ENCODE peak calls at places on chromosome 15, in six cellular contexts. One of them, this sample, is unnamed.

GRCh38 chr15:94177112-94177511 is 54.2 kb upstream of the MCTP2 start:
- DNase-seq in tibial nerve: no peak
- DNase-seq in stimulated activated naive B cell treated with anti-CD40 and anti-IgM and Interleukin-4, amounts not matched to agents 10 μg/mL and 1 μg/mL and 100 μg/mL, for 72 hours: no peak
- DNase-seq in foreskin fibroblast: peak
- DNase-seq in AG08396: no peak
- DNase-seq in thyroid gland: no peak
- DNase-seq in this sample: peak

GRCh38 chr15:57591822-57592367 is at the start of gene MYZAP:
- DNase-seq in stimulated activated naive B cell treated with anti-CD40 and anti-IgM and Interleukin-4, amounts not matched to agents 10 μg/mL and 1 μg/mL and 100 μg/mL, for 72 hours: peak
- DNase-seq in foreskin fibroblast: peak
- DNase-seq in tibial nerve: no peak
- DNase-seq in thyroid gland: peak
- DNase-seq in AG08396: peak
- DNase-seq in this sample: peak

GRCh38 chr15:89197503-89197971 is 23.8 kb downstream of the RLBP1 start:
- DNase-seq in foreskin fibroblast: no peak
- DNase-seq in thyroid gland: peak
- DNase-seq in tibial nerve: peak
- DNase-seq in AG08396: no peak
- DNase-seq in stimulated activated naive B cell treated with anti-CD40 and anti-IgM and Interleukin-4, amounts not matched to agents 10 μg/mL and 1 μg/mL and 100 μg/mL, for 72 hours: no peak
- DNase-seq in this sample: no peak

GRCh38 chr15:98455899-98456298 is 192.4 kb upstream of the IGF1R start:
- DNase-seq in stimulated activated naive B cell treated with anti-CD40 and anti-IgM and Interleukin-4, amounts not matched to agents 10 μg/mL and 1 μg/mL and 100 μg/mL, for 72 hours: no peak
- DNase-seq in tibial nerve: no peak
- DNase-seq in thyroid gland: no peak
- DNase-seq in foreskin fibroblast: peak
- DNase-seq in AG08396: no peak
- DNase-seq in this sample: no peak

GRCh38 chr15:29331071-29331470 is 61.4 kb upstream of the NSMCE3 start:
- DNase-seq in tibial nerve: no peak
- DNase-seq in stimulated activated naive B cell treated with anti-CD40 and anti-IgM and Interleukin-4, amounts not matched to agents 10 μg/mL and 1 μg/mL and 100 μg/mL, for 72 hours: no peak
- DNase-seq in thyroid gland: no peak
- DNase-seq in AG08396: no peak
- DNase-seq in foreskin fibroblast: no peak
- DNase-seq in this sample: no peak

GRCh38 chr15:66153549-66154415 is 99.8 kb downstream of the MEGF11 start:
- DNase-seq in stimulated activated naive B cell treated with anti-CD40 and anti-IgM and Interleukin-4, amounts not matched to agents 10 μg/mL and 1 μg/mL and 100 μg/mL, for 72 hours: peak
- DNase-seq in thyroid gland: no peak
- DNase-seq in AG08396: no peak
- DNase-seq in foreskin fibroblast: no peak
- DNase-seq in tibial nerve: no peak
- DNase-seq in this sample: no peak

GRCh38 chr15:43052860-43053259 is 53.0 kb downstream of the UBR1 start:
- DNase-seq in tibial nerve: no peak
- DNase-seq in thyroid gland: no peak
- DNase-seq in stimulated activated naive B cell treated with anti-CD40 and anti-IgM and Interleukin-4, amounts not matched to agents 10 μg/mL and 1 μg/mL and 100 μg/mL, for 72 hours: no peak
- DNase-seq in foreskin fibroblast: no peak
- DNase-seq in AG08396: no peak
- DNase-seq in this sample: no peak

GRCh38 chr15:37695719-37696118 is 238.7 kb upstream of the TMCO5A start:
- DNase-seq in AG08396: peak
- DNase-seq in stimulated activated naive B cell treated with anti-CD40 and anti-IgM and Interleukin-4, amounts not matched to agents 10 μg/mL and 1 μg/mL and 100 μg/mL, for 72 hours: no peak
- DNase-seq in thyroid gland: no peak
- DNase-seq in tibial nerve: no peak
- DNase-seq in foreskin fibroblast: peak
- DNase-seq in this sample: no peak

GRCh38 chr15:64536244-64536836 is 76.0 kb downstream of the ZNF609 start:
- DNase-seq in foreskin fibroblast: peak
- DNase-seq in tibial nerve: no peak
- DNase-seq in thyroid gland: no peak
- DNase-seq in stimulated activated naive B cell treated with anti-CD40 and anti-IgM and Interleukin-4, amounts not matched to agents 10 μg/mL and 1 μg/mL and 100 μg/mL, for 72 hours: no peak
- DNase-seq in AG08396: peak
- DNase-seq in this sample: peak

GRCh38 chr15:78321041-78321570 is 19.0 kb upstream of the CRABP1 start:
- DNase-seq in AG08396: no peak
- DNase-seq in stimulated activated naive B cell treated with anti-CD40 and anti-IgM and Interleukin-4, amounts not matched to agents 10 μg/mL and 1 μg/mL and 100 μg/mL, for 72 hours: no peak
- DNase-seq in foreskin fibroblast: no peak
- DNase-seq in thyroid gland: no peak
- DNase-seq in tibial nerve: no peak
- DNase-seq in this sample: no peak

GRCh38 chr15:101314726-101315125 is 19.7 kb upstream of the SNRPA1 start:
- DNase-seq in stimulated activated naive B cell treated with anti-CD40 and anti-IgM and Interleukin-4, amounts not matched to agents 10 μg/mL and 1 μg/mL and 100 μg/mL, for 72 hours: no peak
- DNase-seq in foreskin fibroblast: no peak
- DNase-seq in thyroid gland: no peak
- DNase-seq in AG08396: no peak
- DNase-seq in tibial nerve: no peak
- DNase-seq in this sample: no peak

GRCh38 chr15:100193277-100193860 is 148.4 kb downstream of the ADAMTS17 start:
- DNase-seq in thyroid gland: no peak
- DNase-seq in foreskin fibroblast: no peak
- DNase-seq in AG08396: no peak
- DNase-seq in stimulated activated naive B cell treated with anti-CD40 and anti-IgM and Interleukin-4, amounts not matched to agents 10 μg/mL and 1 μg/mL and 100 μg/mL, for 72 hours: no peak
- DNase-seq in tibial nerve: no peak
- DNase-seq in this sample: no peak

GRCh38 chr15:33988384-33988783 is 20.1 kb downstream of the CHRM5 start:
- DNase-seq in thyroid gland: no peak
- DNase-seq in AG08396: no peak
- DNase-seq in foreskin fibroblast: peak
- DNase-seq in tibial nerve: no peak
- DNase-seq in stimulated activated naive B cell treated with anti-CD40 and anti-IgM and Interleukin-4, amounts not matched to agents 10 μg/mL and 1 μg/mL and 100 μg/mL, for 72 hours: no peak
- DNase-seq in this sample: no peak

GRCh38 chr15:41967506-41968206 is 4.7 kb downstream of the EHD4 start:
- DNase-seq in AG08396: no peak
- DNase-seq in stimulated activated naive B cell treated with anti-CD40 and anti-IgM and Interleukin-4, amounts not matched to agents 10 μg/mL and 1 μg/mL and 100 μg/mL, for 72 hours: peak
- DNase-seq in thyroid gland: peak
- DNase-seq in tibial nerve: no peak
- DNase-seq in foreskin fibroblast: peak
- DNase-seq in this sample: no peak

GRCh38 chr15:35040339-35041255 is 44.5 kb downstream of the NANOGP8 start:
- DNase-seq in AG08396: no peak
- DNase-seq in foreskin fibroblast: no peak
- DNase-seq in tibial nerve: no peak
- DNase-seq in thyroid gland: no peak
- DNase-seq in stimulated activated naive B cell treated with anti-CD40 and anti-IgM and Interleukin-4, amounts not matched to agents 10 μg/mL and 1 μg/mL and 100 μg/mL, for 72 hours: no peak
- DNase-seq in this sample: no peak

GRCh38 chr15:92807971-92808571 is 92.1 kb upstream of the CHD2 start:
- DNase-seq in tibial nerve: no peak
- DNase-seq in foreskin fibroblast: no peak
- DNase-seq in thyroid gland: no peak
- DNase-seq in stimulated activated naive B cell treated with anti-CD40 and anti-IgM and Interleukin-4, amounts not matched to agents 10 μg/mL and 1 μg/mL and 100 μg/mL, for 72 hours: no peak
- DNase-seq in AG08396: no peak
- DNase-seq in this sample: no peak

GRCh38 chr15:39860200-39860599 is 59.9 kb downstream of the GPR176 start:
- DNase-seq in stimulated activated naive B cell treated with anti-CD40 and anti-IgM and Interleukin-4, amounts not matched to agents 10 μg/mL and 1 μg/mL and 100 μg/mL, for 72 hours: no peak
- DNase-seq in AG08396: no peak
- DNase-seq in thyroid gland: no peak
- DNase-seq in foreskin fibroblast: no peak
- DNase-seq in tibial nerve: no peak
- DNase-seq in this sample: peak

GRCh38 chr15:69629631-69630161 is 177.1 kb downstream of the RPLP1 start:
- DNase-seq in stimulated activated naive B cell treated with anti-CD40 and anti-IgM and Interleukin-4, amounts not matched to agents 10 μg/mL and 1 μg/mL and 100 μg/mL, for 72 hours: no peak
- DNase-seq in foreskin fibroblast: no peak
- DNase-seq in tibial nerve: no peak
- DNase-seq in thyroid gland: no peak
- DNase-seq in AG08396: no peak
- DNase-seq in this sample: no peak

GRCh38 chr15:62887113-62887570 is 155.4 kb upstream of the TPM1 start:
- DNase-seq in foreskin fibroblast: peak
- DNase-seq in stimulated activated naive B cell treated with anti-CD40 and anti-IgM and Interleukin-4, amounts not matched to agents 10 μg/mL and 1 μg/mL and 100 μg/mL, for 72 hours: no peak
- DNase-seq in tibial nerve: no peak
- DNase-seq in thyroid gland: no peak
- DNase-seq in AG08396: no peak
- DNase-seq in this sample: no peak

GRCh38 chr15:58038426-58039106 is 26.9 kb downstream of the ALDH1A2 start:
- DNase-seq in thyroid gland: peak
- DNase-seq in tibial nerve: no peak
- DNase-seq in foreskin fibroblast: peak
- DNase-seq in stimulated activated naive B cell treated with anti-CD40 and anti-IgM and Interleukin-4, amounts not matched to agents 10 μg/mL and 1 μg/mL and 100 μg/mL, for 72 hours: no peak
- DNase-seq in AG08396: no peak
- DNase-seq in this sample: no peak

GRCh38 chr15:95105229-95105628 is 873.9 kb downstream of the MCTP2 start:
- DNase-seq in AG08396: no peak
- DNase-seq in stimulated activated naive B cell treated with anti-CD40 and anti-IgM and Interleukin-4, amounts not matched to agents 10 μg/mL and 1 μg/mL and 100 μg/mL, for 72 hours: no peak
- DNase-seq in thyroid gland: no peak
- DNase-seq in tibial nerve: no peak
- DNase-seq in foreskin fibroblast: peak
- DNase-seq in this sample: no peak

GRCh38 chr15:87896926-87897325 is 359.6 kb downstream of the NTRK3 start:
- DNase-seq in tibial nerve: no peak
- DNase-seq in AG08396: no peak
- DNase-seq in stimulated activated naive B cell treated with anti-CD40 and anti-IgM and Interleukin-4, amounts not matched to agents 10 μg/mL and 1 μg/mL and 100 μg/mL, for 72 hours: no peak
- DNase-seq in foreskin fibroblast: no peak
- DNase-seq in thyroid gland: no peak
- DNase-seq in this sample: no peak

GRCh38 chr15:94059188-94059587 is 172.2 kb upstream of the MCTP2 start:
- DNase-seq in tibial nerve: no peak
- DNase-seq in thyroid gland: no peak
- DNase-seq in foreskin fibroblast: no peak
- DNase-seq in AG08396: no peak
- DNase-seq in stimulated activated naive B cell treated with anti-CD40 and anti-IgM and Interleukin-4, amounts not matched to agents 10 μg/mL and 1 μg/mL and 100 μg/mL, for 72 hours: no peak
- DNase-seq in this sample: no peak

GRCh38 chr15:47964229-47964628 is 156.6 kb upstream of the SLC24A5 start:
- DNase-seq in foreskin fibroblast: no peak
- DNase-seq in stimulated activated naive B cell treated with anti-CD40 and anti-IgM and Interleukin-4, amounts not matched to agents 10 μg/mL and 1 μg/mL and 100 μg/mL, for 72 hours: no peak
- DNase-seq in thyroid gland: no peak
- DNase-seq in tibial nerve: no peak
- DNase-seq in AG08396: no peak
- DNase-seq in this sample: no peak

GRCh38 chr15:85499498-85499897 is 119.1 kb downstream of the AKAP13 start:
- DNase-seq in thyroid gland: peak
- DNase-seq in tibial nerve: no peak
- DNase-seq in foreskin fibroblast: no peak
- DNase-seq in AG08396: no peak
- DNase-seq in stimulated activated naive B cell treated with anti-CD40 and anti-IgM and Interleukin-4, amounts not matched to agents 10 μg/mL and 1 μg/mL and 100 μg/mL, for 72 hours: no peak
- DNase-seq in this sample: no peak

GRCh38 chr15:40323953-40324937 is 753 bp downstream of the INAFM2 start:
- DNase-seq in AG08396: no peak
- DNase-seq in thyroid gland: peak
- DNase-seq in foreskin fibroblast: peak
- DNase-seq in tibial nerve: no peak
- DNase-seq in stimulated activated naive B cell treated with anti-CD40 and anti-IgM and Interleukin-4, amounts not matched to agents 10 μg/mL and 1 μg/mL and 100 μg/mL, for 72 hours: no peak
- DNase-seq in this sample: no peak

GRCh38 chr15:48419896-48420295 is 88.7 kb downstream of the DUT start:
- DNase-seq in tibial nerve: no peak
- DNase-seq in AG08396: no peak
- DNase-seq in foreskin fibroblast: no peak
- DNase-seq in stimulated activated naive B cell treated with anti-CD40 and anti-IgM and Interleukin-4, amounts not matched to agents 10 μg/mL and 1 μg/mL and 100 μg/mL, for 72 hours: no peak
- DNase-seq in thyroid gland: no peak
- DNase-seq in this sample: no peak

GRCh38 chr15:73482184-73482583 is 39.2 kb downstream of the REC114 start:
- DNase-seq in stimulated activated naive B cell treated with anti-CD40 and anti-IgM and Interleukin-4, amounts not matched to agents 10 μg/mL and 1 μg/mL and 100 μg/mL, for 72 hours: no peak
- DNase-seq in tibial nerve: no peak
- DNase-seq in thyroid gland: no peak
- DNase-seq in foreskin fibroblast: no peak
- DNase-seq in AG08396: no peak
- DNase-seq in this sample: no peak

GRCh38 chr15:59687831-59688230 is 1.3 kb downstream of the BNIP2 start:
- DNase-seq in foreskin fibroblast: peak
- DNase-seq in thyroid gland: no peak
- DNase-seq in tibial nerve: no peak
- DNase-seq in AG08396: peak
- DNase-seq in stimulated activated naive B cell treated with anti-CD40 and anti-IgM and Interleukin-4, amounts not matched to agents 10 μg/mL and 1 μg/mL and 100 μg/mL, for 72 hours: no peak
- DNase-seq in this sample: peak

GRCh38 chr15:66963084-66963483 is 102.3 kb upstream of the SMAD3 start:
- DNase-seq in thyroid gland: no peak
- DNase-seq in stimulated activated naive B cell treated with anti-CD40 and anti-IgM and Interleukin-4, amounts not matched to agents 10 μg/mL and 1 μg/mL and 100 μg/mL, for 72 hours: no peak
- DNase-seq in tibial nerve: no peak
- DNase-seq in AG08396: no peak
- DNase-seq in foreskin fibroblast: no peak
- DNase-seq in this sample: no peak

GRCh38 chr15:45734244-45734643 is 99.4 kb downstream of the SQOR start:
- DNase-seq in thyroid gland: no peak
- DNase-seq in stimulated activated naive B cell treated with anti-CD40 and anti-IgM and Interleukin-4, amounts not matched to agents 10 μg/mL and 1 μg/mL and 100 μg/mL, for 72 hours: no peak
- DNase-seq in AG08396: no peak
- DNase-seq in foreskin fibroblast: no peak
- DNase-seq in tibial nerve: no peak
- DNase-seq in this sample: no peak

GRCh38 chr15:86615411-86615810 is 535.7 kb downstream of the AGBL1 start:
- DNase-seq in thyroid gland: no peak
- DNase-seq in tibial nerve: no peak
- DNase-seq in stimulated activated naive B cell treated with anti-CD40 and anti-IgM and Interleukin-4, amounts not matched to agents 10 μg/mL and 1 μg/mL and 100 μg/mL, for 72 hours: no peak
- DNase-seq in AG08396: no peak
- DNase-seq in foreskin fibroblast: no peak
- DNase-seq in this sample: no peak

GRCh38 chr15:60910202-60910601 is 318.9 kb downstream of the RORA start:
- DNase-seq in stimulated activated naive B cell treated with anti-CD40 and anti-IgM and Interleukin-4, amounts not matched to agents 10 μg/mL and 1 μg/mL and 100 μg/mL, for 72 hours: no peak
- DNase-seq in thyroid gland: no peak
- DNase-seq in AG08396: no peak
- DNase-seq in tibial nerve: no peak
- DNase-seq in foreskin fibroblast: no peak
- DNase-seq in this sample: no peak

GRCh38 chr15:27798807-27799206 is 300.3 kb downstream of the OCA2 start:
- DNase-seq in AG08396: no peak
- DNase-seq in foreskin fibroblast: no peak
- DNase-seq in stimulated activated naive B cell treated with anti-CD40 and anti-IgM and Interleukin-4, amounts not matched to agents 10 μg/mL and 1 μg/mL and 100 μg/mL, for 72 hours: no peak
- DNase-seq in tibial nerve: no peak
- DNase-seq in thyroid gland: no peak
- DNase-seq in this sample: no peak

GRCh38 chr15:98648654-98649537 is 557 bp downstream of the IGF1R start:
- DNase-seq in AG08396: peak
- DNase-seq in tibial nerve: peak
- DNase-seq in foreskin fibroblast: peak
- DNase-seq in stimulated activated naive B cell treated with anti-CD40 and anti-IgM and Interleukin-4, amounts not matched to agents 10 μg/mL and 1 μg/mL and 100 μg/mL, for 72 hours: peak
- DNase-seq in thyroid gland: peak
- DNase-seq in this sample: peak

GRCh38 chr15:70762469-70763119 is 764 bp downstream of the UACA start:
- DNase-seq in tibial nerve: peak
- DNase-seq in foreskin fibroblast: peak
- DNase-seq in AG08396: peak
- DNase-seq in stimulated activated naive B cell treated with anti-CD40 and anti-IgM and Interleukin-4, amounts not matched to agents 10 μg/mL and 1 μg/mL and 100 μg/mL, for 72 hours: no peak
- DNase-seq in thyroid gland: peak
- DNase-seq in this sample: peak

GRCh38 chr15:45228931-45229330 is 23.1 kb upstream of the SLC28A2 start:
- DNase-seq in AG08396: no peak
- DNase-seq in tibial nerve: no peak
- DNase-seq in foreskin fibroblast: no peak
- DNase-seq in stimulated activated naive B cell treated with anti-CD40 and anti-IgM and Interleukin-4, amounts not matched to agents 10 μg/mL and 1 μg/mL and 100 μg/mL, for 72 hours: no peak
- DNase-seq in thyroid gland: peak
- DNase-seq in this sample: no peak